ENCODE peak calls at places on chromosomes 1 and 21, in seven cellular contexts. L is fibroblast of pulmonary artery, J is suprapubic skin, T is left lung, Q is PC-9, D is DMS153, E is mucosa of gallbladder. O is an unnamed sample.

GRCh38 chr21:22128671-22129070 is 1130.5 kb downstream of the NCAM2 start:
- DNase-seq in L (no peak), J (no peak), T (no peak), Q (no peak), D (no peak), E (no peak), O (no peak)

GRCh38 chr1:156122086-156122485 is 7.6 kb downstream of the LMNA start:
- DNase-seq in L (no peak), J (no peak), T (no peak), Q (no peak), D (no peak), E (no peak), O (no peak)

GRCh38 chr1:171343727-171344472 is 29.9 kb downstream of the FMO4 start:
- DNase-seq in L (no peak), J (no peak), T (no peak), Q (no peak), D (peak), E (peak), O (no peak)

GRCh38 chr21:16193758-16194606 is 464.2 kb downstream of the USP25 start:
- DNase-seq in L (peak), J (peak), T (peak), Q (no peak), D (no peak), E (peak), O (peak)

GRCh38 chr1:2848006-2848670 is 46.6 kb upstream of the TTC34 start:
- DNase-seq in L (no peak), J (no peak), T (peak), Q (no peak), D (no peak), E (no peak), O (no peak)

GRCh38 chr1:216742625-216743024 is 19.4 kb upstream of the ESRRG start:
- DNase-seq in L (peak), J (no peak), T (no peak), Q (no peak), D (no peak), E (no peak), O (no peak)

GRCh38 chr1:109477821-109478220 is 5.9 kb upstream of the ATXN7L2 start:
- DNase-seq in L (no peak), J (no peak), T (no peak), Q (no peak), D (no peak), E (no peak), O (no peak)

GRCh38 chr1:53535846-53536245 is 76.6 kb downstream of the DMRTB1 start:
- DNase-seq in L (no peak), J (no peak), T (no peak), Q (no peak), D (no peak), E (no peak), O (no peak)

GRCh38 chr21:42624095-42624830 is 29.2 kb upstream of the PDE9A start:
- DNase-seq in L (no peak), J (peak), T (no peak), Q (no peak), D (no peak), E (peak), O (no peak)

GRCh38 chr1:225946082-225946620 is 5.1 kb upstream of the LEFTY2 start:
- DNase-seq in L (no peak), J (no peak), T (no peak), Q (no peak), D (no peak), E (no peak), O (no peak)

GRCh38 chr1:208086116-208086515 is 158.1 kb downstream of the PLXNA2 start:
- DNase-seq in L (no peak), J (no peak), T (no peak), Q (no peak), D (no peak), E (no peak), O (no peak)

GRCh38 chr1:46131727-46132528 is 501 bp downstream of the PIK3R3 start:
- DNase-seq in L (peak), J (no peak), T (no peak), Q (no peak), D (peak), E (peak), O (peak)

GRCh38 chr1:193321242-193321842 is 134.9 kb upstream of the B3GALT2 start:
- DNase-seq in L (peak), J (no peak), T (no peak), Q (no peak), D (no peak), E (no peak), O (no peak)

GRCh38 chr1:18643154-18644012 is 12.7 kb downstream of the PAX7 start:
- DNase-seq in L (no peak), J (no peak), T (no peak), Q (no peak), D (no peak), E (no peak), O (no peak)

GRCh38 chr1:114154963-114155322 is 1.3 kb upstream of the SYT6 start:
- DNase-seq in L (no peak), J (no peak), T (peak), Q (no peak), D (no peak), E (no peak), O (no peak)

GRCh38 chr1:110616587-110616986 is 10.4 kb upstream of the KCNA2 start:
- DNase-seq in L (no peak), J (no peak), T (no peak), Q (no peak), D (peak), E (peak), O (no peak)

GRCh38 chr21:38853421-38853919 is 47.7 kb downstream of the ETS2 start:
- DNase-seq in L (peak), J (peak), T (peak), Q (peak), D (peak), E (no peak), O (no peak)

GRCh38 chr1:201731592-201731991 is 97.4 kb upstream of the IPO9 start:
- DNase-seq in L (no peak), J (no peak), T (no peak), Q (no peak), D (no peak), E (no peak), O (no peak)